ENCODE peak calls at places on chromosomes 4 and X, in six cellular contexts. Q, K, W, H, P and I are unnamed samples. For H3K4me1, the result is how much of the 10 kb centered on the place peaks cover.

GRCh38 chr4:70844180-70844579 is 4.5 kb upstream of the GRSF1 start:
- DNase-seq in Q (peak), H (no peak), W (no peak), K (no peak), P (no peak), I (no peak)

GRCh38 chr4:182496392-182496791 is 253.2 kb downstream of the TENM3 start:
- DNase-seq in W (no peak), H (no peak), K (no peak), Q (no peak), P (no peak), I (no peak)

GRCh38 chr4:123749408-123749807 is 352.8 kb downstream of the SPRY1 start:
- DNase-seq in K (peak), W (no peak), Q (no peak), H (no peak), P (no peak), I (no peak)

GRCh38 chr4:2991243-2991642 is 27.9 kb downstream of the GRK4 start:
- DNase-seq in H (no peak), Q (no peak), W (no peak), P (no peak), K (no peak), I (no peak)

GRCh38 chr4:26821677-26822503 is 38.8 kb upstream of the STIM2 start:
- DNase-seq in W (no peak), Q (peak), K (peak), H (peak), P (peak), I (no peak)

GRCh38 chr4:94819371-94819770 is 61.6 kb downstream of the BMPR1B start:
- DNase-seq in Q (no peak), H (no peak), P (no peak), K (no peak), W (no peak), I (no peak)

GRCh38 chr4:55385201-55385649 is 10.5 kb upstream of the TMEM165 start:
- DNase-seq in W (no peak), H (peak), P (no peak), Q (no peak), K (no peak), I (no peak)

GRCh38 chrX:134599173-134599914 is 58.9 kb downstream of the PLAC1 start:
- DNase-seq in Q (no peak), W (no peak), P (peak), H (peak), K (no peak), I (no peak)

GRCh38 chr4:75995727-75996126 is 5.0 kb upstream of the SDAD1 start:
- DNase-seq in H (peak), K (peak), W (peak), Q (no peak), P (peak), I (no peak)

GRCh38 chr4:112840061-112840460 is 203.1 kb downstream of the LARP7 start:
- DNase-seq in P (peak), H (peak), Q (no peak), K (peak), W (no peak), I (no peak)

GRCh38 chrX:100850317-100850716 is 23.8 kb downstream of the NOX1 start:
- DNase-seq in H (no peak), Q (no peak), P (no peak), W (no peak), K (no peak), I (no peak)

GRCh38 chr4:100933628-100934027 is 413.7 kb downstream of the PPP3CA start:
- DNase-seq in H (peak), K (peak), W (no peak), Q (no peak), P (peak), I (no peak)

GRCh38 chrX:116272328-116272727 is 101.8 kb downstream of the AGTR2 start:
- DNase-seq in K (peak), P (peak), Q (peak), H (peak), W (no peak), I (no peak)

GRCh38 chr4:94207469-94208224 is at the start of gene SMARCAD1:
- DNase-seq in W (peak), K (peak), H (peak), P (peak), Q (peak), I (peak)

GRCh38 chr4:81503586-81503985 is 31.9 kb upstream of the RASGEF1B start:
- DNase-seq in H (no peak), P (no peak), K (peak), W (no peak), Q (no peak), I (no peak)

GRCh38 chr4:153185453-153185852 is 18.8 kb upstream of the TRIM2 start:
- DNase-seq in H (no peak), P (no peak), Q (no peak), K (no peak), W (no peak), I (no peak)

GRCh38 chrX:128396601-128397000 is 344.4 kb upstream of the ACTRT1 start:
- DNase-seq in W (no peak), P (no peak), Q (no peak), K (no peak), H (no peak), I (no peak)

GRCh38 chrX:109974906-109975655 is 27.8 kb upstream of the TMEM164 start:
- DNase-seq in W (no peak), K (no peak), H (no peak), P (no peak), Q (no peak), I (no peak)

GRCh38 chr4:10245761-10246160 is 129.2 kb upstream of the WDR1 start:
- DNase-seq in K (no peak), H (no peak), P (no peak), Q (no peak), W (no peak), I (no peak)

GRCh38 chrX:56219702-56220101 is 12.5 kb upstream of the KLF8 start:
- DNase-seq in H (no peak), Q (no peak), P (peak), K (peak), W (no peak), I (no peak)

GRCh38 chr4:150859435-150859834 is 155.6 kb downstream of the LRBA start:
- DNase-seq in K (no peak), Q (no peak), P (no peak), W (no peak), H (no peak), I (no peak)

GRCh38 chr4:174865418-174865985 is 36.5 kb upstream of the GLRA3 start:
- DNase-seq in K (no peak), P (no peak), Q (no peak), H (no peak), W (no peak), I (no peak)

GRCh38 chr4:8272472-8273428 is 3.2 kb downstream of the HTRA3 start:
- DNase-seq in K (no peak), Q (no peak), H (peak), P (no peak), W (no peak), I (no peak)

GRCh38 chr4:8271821-8272220 is 2.3 kb downstream of the HTRA3 start:
- DNase-seq in H (no peak), W (no peak), Q (no peak), K (no peak), P (no peak), I (no peak)

GRCh38 chr4:8270418-8270771 is 841 bp downstream of the HTRA3 start:
- DNase-seq in Q (no peak), H (no peak), W (no peak), K (no peak), P (no peak), I (no peak)

GRCh38 chr4:8269535-8270417 is at the start of gene HTRA3:
- DNase-seq in K (peak), P (peak), H (peak), W (no peak), Q (peak), I (no peak)

DNA sequence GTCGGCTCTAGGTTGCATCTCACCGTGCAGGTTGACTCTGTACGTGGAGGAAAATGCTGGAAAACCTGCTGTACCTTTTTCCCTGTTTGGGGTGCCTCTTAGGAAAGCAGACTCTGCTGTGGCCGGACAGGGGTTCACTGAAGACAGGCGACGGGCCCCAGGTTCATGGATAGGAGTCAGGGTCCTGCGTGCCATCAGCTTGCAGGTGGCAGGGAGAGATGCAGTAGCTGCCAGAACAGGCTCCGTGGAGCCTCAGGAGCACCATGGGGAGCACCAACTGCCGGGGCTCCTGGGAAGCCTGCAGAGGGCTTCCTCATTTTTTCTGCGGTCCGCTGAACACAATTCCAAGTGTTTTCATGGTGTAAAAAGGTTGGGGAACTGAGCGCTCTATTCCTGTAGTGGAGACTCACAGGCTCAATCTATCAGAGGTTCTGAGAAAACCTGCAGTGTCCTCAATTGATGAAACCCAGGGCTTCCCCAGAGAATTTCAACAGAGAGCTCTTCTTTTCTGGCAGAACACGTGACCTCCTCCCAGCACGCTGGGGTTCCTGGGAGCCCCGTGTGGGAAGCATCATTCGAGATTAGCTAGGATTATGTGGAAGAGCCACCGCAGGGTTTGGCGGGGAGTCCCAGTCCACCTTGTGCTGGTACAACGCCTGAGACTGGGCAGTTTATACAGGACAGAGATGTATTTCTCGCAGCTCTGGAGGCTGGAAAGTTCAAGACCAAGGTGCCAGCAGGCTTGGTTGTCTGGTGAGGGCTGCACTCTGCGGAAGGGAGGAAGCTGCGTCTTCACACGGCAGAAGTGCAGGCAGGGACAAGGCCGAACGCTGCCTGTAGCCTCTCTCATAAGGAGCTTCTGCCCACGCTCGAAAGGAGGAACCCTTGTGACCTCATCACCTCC is 1.6 kb downstream of the HTRA3 start:
- DNase-seq in Q (no peak), P (peak), K (no peak), W (no peak), H (no peak), I (no peak)
- H3K4me1 ChIP-seq in Q (under half), P (under half), K (under half), W (under half), H (under half), I (under half)

DNA sequence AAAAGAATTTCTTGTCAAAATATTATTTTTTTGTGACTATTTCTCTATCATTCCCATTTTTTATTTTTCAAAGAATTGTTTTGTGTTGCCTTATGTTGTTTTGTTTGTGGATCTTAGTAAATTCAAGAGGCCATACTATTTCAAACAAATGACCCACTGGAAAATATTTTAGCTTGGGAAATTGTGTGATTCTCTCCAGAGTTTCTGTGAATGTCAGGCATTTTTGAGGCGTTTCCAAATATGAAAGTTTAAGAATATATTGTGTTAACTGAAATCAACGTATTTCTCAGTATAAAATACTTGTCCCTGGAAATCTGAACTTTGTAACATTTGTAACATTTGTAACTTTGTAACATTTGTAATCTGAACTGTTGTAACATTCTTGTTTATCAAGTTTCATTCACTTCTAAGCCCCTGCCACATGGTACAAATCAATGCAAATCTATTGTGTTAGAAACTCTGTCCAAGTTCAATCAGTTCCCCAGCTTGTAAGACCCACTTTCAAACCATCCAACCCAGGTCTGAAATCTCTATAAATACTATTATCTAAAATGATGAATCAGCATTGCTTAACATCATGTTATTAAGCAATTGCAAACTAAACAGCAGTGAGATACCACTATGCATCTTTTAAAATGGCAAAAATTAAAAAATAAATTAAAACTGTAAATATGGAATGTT is 465.4 kb upstream of the GRID2 start:
- DNase-seq in K (no peak), Q (no peak), P (no peak), H (no peak), W (no peak), I (no peak)
- H3K27ac ChIP-seq in K (no peak), Q (no peak), P (no peak), H (no peak), W (no peak), I (no peak)

DNA sequence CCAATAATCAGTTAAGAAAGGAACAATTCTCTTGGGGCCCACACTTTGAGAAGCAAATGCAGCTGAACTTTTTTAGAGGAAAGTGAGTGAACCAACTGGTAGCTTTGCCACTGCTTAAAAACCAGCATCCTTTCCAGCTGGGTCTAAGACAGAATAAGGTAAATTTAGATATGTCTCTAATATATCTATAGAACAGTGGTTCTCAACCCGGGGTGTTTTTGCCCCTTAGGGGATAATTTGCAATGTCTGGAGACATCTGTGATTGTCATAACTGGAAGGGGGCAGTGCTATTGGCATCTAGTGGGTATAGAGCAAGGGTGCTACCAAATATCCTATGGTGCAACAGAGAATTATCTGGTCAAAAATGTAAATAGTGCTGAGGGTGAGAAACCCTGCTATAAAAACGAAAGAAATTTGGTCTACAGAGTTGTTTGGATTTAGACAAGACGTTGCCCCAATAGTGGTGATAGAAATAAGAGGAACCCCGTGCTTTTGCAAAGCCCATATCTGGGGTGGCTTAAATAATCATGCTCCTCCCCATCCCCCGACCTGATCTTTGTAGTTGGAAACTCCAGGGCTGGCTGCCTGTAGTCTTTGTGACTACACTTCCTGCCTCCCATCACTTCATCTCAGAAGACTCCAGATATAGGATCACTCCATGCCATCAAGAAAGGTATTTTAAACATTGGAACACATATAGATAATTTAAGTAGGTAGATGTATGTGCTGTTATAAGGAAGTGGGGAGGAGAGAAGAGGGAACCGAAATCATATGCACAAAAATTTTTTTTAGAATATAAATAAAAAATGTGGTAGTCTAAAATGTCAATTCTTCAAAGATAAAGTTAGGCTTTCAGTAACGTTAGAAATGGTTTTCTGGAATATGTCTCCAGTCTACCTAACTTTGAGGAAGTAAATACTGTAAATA is at the start of gene TLR7:
- DNase-seq in P (no peak), K (no peak), Q (no peak), W (no peak), H (no peak), I (no peak)
- H3K4me1 ChIP-seq in P (under half), K (under half), Q (under half), W (under half), H (under half), I (under half)

GRCh38 chr4:114326358-114326757 is 272.2 kb upstream of the UGT8 start:
- DNase-seq in W (no peak), Q (no peak), K (peak), H (no peak), P (no peak), I (no peak)
- H3K27ac ChIP-seq in W (no peak), Q (no peak), K (no peak), H (no peak), P (no peak), I (no peak)

GRCh38 chrX:107713205-107714195 is 62.1 kb downstream of the TSC22D3 start:
- DNase-seq in K (no peak), H (no peak), W (peak), P (peak), Q (peak), I (peak)
- H3K4me1 ChIP-seq in K (under half), H (under half), W (half or more), P (half or more), Q (under half), I (half or more)